ENCODE peak calls at places on chromosomes 3 and 15, in four cellular contexts. I is A549, G is breast epithelium, Y is stomach. D is an unnamed sample.

GRCh38 chr3:49839193-49839809 is 17.1 kb downstream of the TRAIP start:
- DNase-seq in G (peak; percentile 69), I (peak; percentile 72), Y (peak; percentile 81), D (no peak)

GRCh38 chr3:99651561-99651960 is 13.2 kb downstream of the COL8A1 start:
- DNase-seq in G (no peak), Y (no peak), I (peak; percentile 19), D (no peak)

GRCh38 chr3:64064804-64065203 is 41.5 kb upstream of the PSMD6 start:
- DNase-seq in I (no peak), Y (no peak), G (no peak), D (no peak)

GRCh38 chr3:148999806-149000205 is 8.5 kb downstream of the GYG1 start:
- DNase-seq in I (no peak), G (no peak), Y (no peak), D (no peak)

GRCh38 chr15:46714959-46715358 is 1002.3 kb upstream of the SEMA6D start:
- DNase-seq in I (no peak), Y (no peak), G (no peak), D (no peak)

GRCh38 chr3:78398401-78398800 is 1358.5 kb downstream of the ROBO2 start:
- DNase-seq in G (no peak), Y (no peak), I (no peak), D (no peak)

GRCh38 chr15:90036343-90036742 is 35.2 kb downstream of the ZNF710 start:
- DNase-seq in Y (no peak), G (no peak), I (no peak), D (no peak)

GRCh38 chr3:109177888-109178287 is 41.4 kb downstream of the C3orf85 start:
- DNase-seq in Y (no peak), I (peak; percentile 26), G (no peak), D (no peak)

GRCh38 chr15:35777016-35777415 is 231.1 kb upstream of the DPH6 start:
- DNase-seq in G (no peak), Y (no peak), I (no peak), D (no peak)

GRCh38 chr15:31801152-31801551 is 229.2 kb upstream of the CHRNA7 start:
- DNase-seq in Y (no peak), I (no peak), G (no peak), D (no peak)

GRCh38 chr3:144127014-144127413 is 155.4 kb downstream of the DIPK2A start:
- DNase-seq in Y (no peak), I (no peak), G (no peak), D (no peak)

GRCh38 chr3:161567962-161568361 is 71.4 kb downstream of the OTOL1 start:
- DNase-seq in Y (no peak), I (no peak), G (no peak), D (no peak)

GRCh38 chr3:195732951-195733350 is 12.2 kb downstream of the MUC20 start:
- DNase-seq in G (no peak), Y (no peak), I (no peak), D (no peak)

GRCh38 chr3:78570482-78570881 is 1197.3 kb downstream of the ROBO1 start:
- DNase-seq in I (no peak), Y (no peak), G (no peak), D (no peak)

GRCh38 chr15:64067564-64068030 is 21.3 kb upstream of the DAPK2 start:
- DNase-seq in I (peak; percentile 61), G (peak; percentile 37), Y (peak; percentile 72), D (no peak)

GRCh38 chr3:100260081-100260684 is 609 bp upstream of the TBC1D23 start:
- DNase-seq in I (no peak), G (peak; percentile 25), Y (no peak), D (no peak)

GRCh38 chr15:77630956-77631789 is 1.5 kb downstream of the LINGO1 start:
- DNase-seq in Y (no peak), I (peak; percentile 25), G (no peak), D (no peak)

GRCh38 chr3:39724233-39724846 is 85.1 kb upstream of the MYRIP start:
- DNase-seq in Y (no peak), I (no peak), G (no peak), D (no peak)

GRCh38 chr15:40438712-40439111 is 2.0 kb upstream of the BAHD1 start:
- DNase-seq in G (no peak), I (no peak), Y (peak; percentile 53), D (no peak)

GRCh38 chr15:84714372-84714771 is 1.6 kb downstream of the SEC11A start:
- DNase-seq in G (no peak), Y (no peak), I (no peak), D (no peak)

GRCh38 chr3:8741581-8742355 is 8.2 kb downstream of the CAV3 start:
- DNase-seq in I (peak; percentile 84), G (peak; percentile 16), Y (no peak), D (no peak)

DNA sequence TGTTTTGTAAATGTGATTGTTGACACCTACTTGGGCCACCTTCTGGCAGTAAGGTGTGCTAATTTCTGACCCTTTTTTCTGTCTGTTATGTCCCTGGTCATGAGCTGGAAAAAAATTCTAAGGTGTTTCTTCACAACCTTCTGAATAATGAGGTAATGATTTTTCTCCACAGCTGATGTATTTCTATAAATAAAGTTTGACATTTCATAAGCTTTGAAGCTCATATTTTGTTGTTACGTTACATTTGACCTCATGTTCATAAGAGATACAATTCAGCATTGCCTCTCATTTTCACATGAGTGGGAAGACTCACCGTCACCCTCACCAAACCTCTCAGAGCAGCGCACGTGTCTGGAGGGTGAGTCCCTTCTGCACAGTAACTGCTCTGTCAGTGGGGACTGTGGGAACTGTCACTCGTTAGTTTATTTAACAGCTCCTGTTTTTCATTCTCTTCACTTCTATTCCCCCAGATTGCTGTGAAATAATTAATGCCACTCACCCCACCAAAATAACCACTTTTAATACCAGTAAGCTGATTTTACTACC is 140.9 kb downstream of the PLCL2 start:
- DNase-seq in I (no peak), G (no peak), Y (no peak), D (no peak)
- H3K4me1 ChIP-seq in I (no peaks in the 10 kb centered on the region), G (no peaks in the 10 kb centered on the region), Y (no peaks in the 10 kb centered on the region), D (no peaks in the 10 kb centered on the region)

DNA sequence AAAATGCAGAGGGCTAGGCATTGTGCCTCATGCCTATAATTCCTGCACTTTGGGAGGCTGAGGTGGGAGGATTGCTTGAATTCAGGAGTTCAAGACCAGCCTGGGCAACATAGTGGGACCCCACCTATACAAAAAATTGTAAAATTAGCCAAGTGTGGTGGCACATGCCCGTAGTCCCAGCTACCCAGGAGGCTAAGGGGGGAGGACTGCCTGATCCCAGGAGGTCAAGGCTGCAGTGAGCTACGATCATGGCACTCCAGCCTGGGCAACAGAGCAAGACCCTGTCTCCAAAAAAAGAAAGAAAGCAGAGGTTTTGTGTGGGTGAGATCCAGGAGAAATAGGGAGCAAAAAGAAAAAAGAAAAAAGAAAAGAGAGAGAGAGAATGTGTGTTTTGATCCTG is 4.9 kb downstream of the TTBK2 start:
- DNase-seq in G (no peak), Y (no peak), I (no peak), D (no peak)
- H3K4me3 ChIP-seq in G (no peak overlapping the region), Y (no peak overlapping the region), I (no peak overlapping the region), D (no peak overlapping the region)

GRCh38 chr3:129399895-129400357 is 28.5 kb downstream of the EFCAB12 start:
- DNase-seq in Y (no peak), I (peak; percentile 53), G (no peak), D (no peak)
- TF ChIP-seq POLR2A in Y (no peak), I (peak; percentile 42), G (no peak), D (no peak)

DNA sequence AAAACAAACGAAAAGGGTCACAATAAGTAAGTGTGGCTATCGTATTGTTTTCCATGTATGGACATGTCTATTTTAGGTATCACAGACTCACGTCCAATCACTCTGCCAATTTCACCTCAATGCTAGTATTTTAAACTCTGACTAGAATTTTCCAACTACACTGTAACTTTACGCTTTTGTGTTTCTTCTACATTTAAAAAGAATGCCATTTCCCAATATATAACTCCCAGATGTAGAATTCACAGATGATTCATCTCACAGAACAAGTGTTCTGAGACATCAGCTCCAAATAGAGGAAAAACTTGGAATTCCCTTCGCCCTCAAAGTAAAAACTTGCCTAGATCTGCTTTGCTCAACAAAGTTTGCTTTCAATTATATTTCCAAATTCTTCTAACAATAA is 14.2 kb downstream of the LRIG1 start:
- DNase-seq in G (no peak), I (no peak), Y (no peak), D (no peak)
- H3K4me1 ChIP-seq in G (peaks cover 8% of the 10 kb centered on the region), I (no peaks in the 10 kb centered on the region), Y (peaks cover 62% of the 10 kb centered on the region), D (peaks cover 87% of the 10 kb centered on the region)

GRCh38 chr15:50183112-50183794 is 1.3 kb downstream of the SLC27A2 start:
- DNase-seq in I (no peak), G (no peak), Y (no peak), D (no peak)
- H3K4me3 ChIP-seq in I (peak overlapping the region; percentile 73), G (no peak overlapping the region), Y (no peak overlapping the region), D (no peak overlapping the region)

GRCh38 chr15:67196222-67196621 is 58.2 kb downstream of the AAGAB start:
- DNase-seq in I (peak; percentile 44), G (no peak), Y (no peak), D (no peak)
- TF ChIP-seq POLR2A in I (no peak), G (no peak), Y (no peak), D (no peak)

GRCh38 chr3:16058511-16058910 is 116.0 kb upstream of the GALNT15 start:
- DNase-seq in G (no peak), Y (no peak), I (no peak), D (no peak)

GRCh38 chr3:16056210-16056607 is 118.3 kb upstream of the GALNT15 start:
- DNase-seq in G (peak; percentile 40), Y (no peak), I (peak; percentile 44), D (no peak)

GRCh38 chr3:16053794-16054193 is 120.7 kb upstream of the GALNT15 start:
- DNase-seq in G (no peak), Y (no peak), I (no peak), D (no peak)

GRCh38 chr3:16052964-16053363 is 121.5 kb upstream of the GALNT15 start:
- DNase-seq in I (no peak), G (no peak), Y (no peak), D (no peak)

DNA sequence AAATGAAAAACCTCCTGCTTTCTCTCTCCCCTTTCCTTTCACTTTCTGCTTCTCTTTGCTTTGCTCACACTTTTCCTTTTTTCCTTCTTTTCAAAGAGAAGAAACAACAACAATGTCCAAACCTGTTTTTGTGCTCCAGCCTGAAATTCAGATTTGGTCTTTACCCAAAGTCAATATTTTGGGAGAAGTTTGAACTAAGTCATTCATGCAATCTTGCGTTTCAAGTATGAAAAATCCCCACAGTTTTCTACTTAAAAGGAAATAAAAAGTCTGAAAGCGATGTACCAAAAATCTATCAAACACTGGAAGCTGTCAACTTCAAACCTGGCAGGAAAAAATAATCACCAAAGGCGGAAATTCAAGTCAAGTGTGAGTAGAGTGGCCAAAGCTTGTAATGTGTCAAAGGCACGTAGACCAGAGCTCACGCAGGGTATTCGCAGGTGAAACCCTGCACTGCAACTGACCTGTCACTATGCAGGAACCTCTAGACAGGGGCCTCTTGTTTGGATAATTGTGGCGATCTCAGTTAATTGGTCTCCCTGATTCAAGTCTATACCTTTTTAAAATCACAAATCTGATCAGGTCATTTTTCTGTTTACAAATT is 118.8 kb upstream of the GALNT15 start:
- DNase-seq in Y (no peak), I (no peak), G (no peak), D (no peak)
- H3K4me1 ChIP-seq in Y (no peaks in the 10 kb centered on the region), I (peaks cover 34% of the 10 kb centered on the region), G (no peaks in the 10 kb centered on the region), D (peaks cover 25% of the 10 kb centered on the region)

D was measured in vagina.